ENCODE peak calls at places on chromosomes 13 and 19, in seven cellular contexts. H is uterus, X is ovary, Y is esophagus squamous epithelium, J is HCT116, E is spleen, A is H1. Z is an unnamed sample.

GRCh38 chr19:53865918-53866696 is 1.6 kb upstream of the MYADM start:
- DNase-seq in H (peak; percentile 63), X (peak; percentile 71), Y (no peak), J (peak; percentile 60), E (peak; percentile 92), A (no peak), Z (peak; percentile 81)

GRCh38 chr13:44230736-44231135 is 142.9 kb upstream of the SERP2 start:
- DNase-seq in H (no peak), X (no peak), Y (no peak), J (no peak), E (no peak), A (no peak), Z (no peak)

GRCh38 chr19:48858984-48859710 is 9.3 kb downstream of the PLEKHA4 start:
- DNase-seq in H (no peak), X (peak; percentile 41), Y (no peak), J (no peak), E (peak; percentile 93), A (no peak), Z (peak; percentile 60)

GRCh38 chr13:98300956-98301641 is 124.0 kb upstream of the RNF113B start:
- DNase-seq in H (no peak), X (no peak), Y (no peak), J (no peak), E (no peak), A (no peak), Z (no peak)

GRCh38 chr19:50509366-50509765 is 1.6 kb downstream of the JOSD2 start:
- DNase-seq in H (no peak), X (no peak), Y (no peak), J (no peak), E (peak; percentile 68), A (no peak), Z (no peak)

GRCh38 chr19:51253088-51253806 is 2.4 kb downstream of the SIGLECL1 start:
- DNase-seq in H (no peak), X (no peak), Y (no peak), J (no peak), E (no peak), A (no peak), Z (no peak)

GRCh38 chr13:94480672-94481145 is 1.2 kb upstream of the DCT start:
- DNase-seq in H (no peak), X (no peak), Y (no peak), J (no peak), E (no peak), A (no peak), Z (no peak)

GRCh38 chr13:113415032-113415431 is 38.3 kb downstream of the ADPRHL1 start:
- DNase-seq in H (no peak), X (no peak), Y (no peak), J (no peak), E (no peak), A (no peak), Z (no peak)

GRCh38 chr13:96684472-96684871 is 309.8 kb downstream of the OXGR1 start:
- DNase-seq in H (no peak), X (no peak), Y (no peak), J (no peak), E (no peak), A (no peak), Z (no peak)

DNA sequence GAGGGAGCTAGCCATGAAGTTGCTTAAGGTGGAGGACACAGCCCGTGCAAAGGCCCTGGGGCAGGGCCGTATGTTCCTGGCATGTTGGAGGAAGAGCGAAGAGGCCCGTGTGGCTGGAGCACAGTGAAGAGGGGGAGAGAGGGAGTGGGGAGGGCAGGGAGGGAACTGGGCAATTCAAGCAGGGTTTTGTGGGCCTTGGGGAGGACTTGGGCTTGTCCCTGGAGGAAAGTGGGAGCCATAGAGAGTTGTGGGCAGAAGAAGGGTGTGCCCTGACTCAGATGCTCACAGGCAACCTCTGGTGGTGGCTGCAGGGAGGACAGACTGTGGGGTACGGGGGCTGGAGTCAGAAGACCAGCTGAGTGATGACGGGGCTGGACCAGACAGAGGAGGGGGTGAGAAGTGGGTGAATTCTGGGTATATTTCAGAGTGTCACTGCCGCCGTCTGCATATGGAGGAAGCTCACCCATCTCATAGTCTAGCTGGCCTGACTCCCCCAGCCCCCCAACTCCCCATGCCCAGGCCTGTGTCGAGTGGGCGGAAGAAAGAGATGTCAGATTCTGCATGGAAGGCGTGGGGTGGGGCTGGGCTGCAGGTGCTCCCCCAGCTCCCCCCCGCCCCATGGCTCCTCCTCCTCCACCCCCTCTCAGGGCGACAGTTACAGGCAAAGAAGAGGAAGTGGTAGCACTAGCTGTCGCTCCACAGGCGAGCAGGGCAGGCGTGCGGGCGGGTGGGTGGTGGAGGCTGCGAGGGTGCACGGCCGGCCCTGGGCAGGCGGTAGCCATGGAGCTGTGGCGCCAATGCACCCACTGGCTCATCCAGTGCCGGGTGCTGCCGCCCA is at the start of gene VAV1:
- DNase-seq in H (no peak), X (no peak), Y (peak; percentile 55), J (no peak), E (peak; percentile 97), A (no peak), Z (peak; percentile 84)
- TF ChIP-seq POLR2A in H (no peak), X (no peak), Y (peak; percentile 51), J (no peak), E (no peak), A (no peak), Z (peak; percentile 59)

GRCh38 chr13:81106348-81106747 is 765.4 kb upstream of the SPRY2 start:
- DNase-seq in H (no peak), X (no peak), Y (no peak), J (no peak), E (no peak), A (no peak), Z (peak; percentile 8)

GRCh38 chr13:81104316-81104715 is 763.4 kb upstream of the SPRY2 start:
- DNase-seq in H (no peak), X (no peak), Y (no peak), J (no peak), E (no peak), A (no peak), Z (no peak)
- H3K4me3 ChIP-seq in H (no peak overlapping the region), X (no peak overlapping the region), Y (no peak overlapping the region), J (no peak overlapping the region), E (no peak overlapping the region), A (no peak overlapping the region), Z (no peak overlapping the region)

GRCh38 chr13:21012841-21013681 is 48.3 kb downstream of the LATS2 start:
- DNase-seq in H (no peak), X (no peak), Y (no peak), J (no peak), E (no peak), A (no peak), Z (no peak)

GRCh38 chr13:21012211-21012610 is 49.2 kb downstream of the LATS2 start:
- DNase-seq in H (no peak), X (no peak), Y (no peak), J (no peak), E (no peak), A (no peak), Z (no peak)

GRCh38 chr13:21014666-21015170 is 46.7 kb downstream of the LATS2 start:
- DNase-seq in H (no peak), X (peak; percentile 57), Y (no peak), J (no peak), E (no peak), A (no peak), Z (no peak)

GRCh38 chr13:21014139-21014665 is 47.2 kb downstream of the LATS2 start:
- DNase-seq in H (no peak), X (no peak), Y (no peak), J (no peak), E (no peak), A (no peak), Z (no peak)

GRCh38 chr13:21013682-21014038 is 47.7 kb downstream of the LATS2 start:
- DNase-seq in H (no peak), X (no peak), Y (no peak), J (no peak), E (no peak), A (no peak), Z (no peak)
- H3K4me1 ChIP-seq in H (peaks cover 16% of the 10 kb centered on the region), X (peaks cover 31% of the 10 kb centered on the region), Y (peaks cover 87% of the 10 kb centered on the region), J (peaks cover 29% of the 10 kb centered on the region), E (peaks cover 15% of the 10 kb centered on the region), A (no peaks in the 10 kb centered on the region), Z (peaks cover 12% of the 10 kb centered on the region)

DNA sequence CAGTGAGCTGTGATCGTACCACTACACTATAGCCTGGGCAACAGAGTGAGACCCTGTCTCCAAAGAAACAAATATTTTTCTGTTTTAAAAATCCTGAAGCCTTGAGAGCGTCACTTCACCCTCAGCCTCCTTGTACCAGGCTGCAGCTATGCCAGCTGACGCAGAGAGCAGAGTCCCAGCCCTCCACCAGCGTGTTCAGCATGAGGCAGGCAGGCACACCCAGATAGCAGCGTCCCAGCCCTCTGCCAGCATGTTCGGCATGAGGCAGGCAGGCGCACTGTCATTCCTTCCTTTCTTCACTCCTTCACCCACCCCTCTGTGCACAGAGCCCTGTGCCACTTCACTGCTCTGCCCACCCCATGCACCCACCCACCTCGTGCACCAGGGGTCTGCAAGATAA is 43.3 kb upstream of the USE1 start:
- DNase-seq in H (no peak), X (no peak), Y (no peak), J (no peak), E (no peak), A (no peak), Z (no peak)
- TF ChIP-seq POLR2A in H (no peak), X (no peak), Y (no peak), J (no peak), E (no peak), A (no peak), Z (no peak)

DNA sequence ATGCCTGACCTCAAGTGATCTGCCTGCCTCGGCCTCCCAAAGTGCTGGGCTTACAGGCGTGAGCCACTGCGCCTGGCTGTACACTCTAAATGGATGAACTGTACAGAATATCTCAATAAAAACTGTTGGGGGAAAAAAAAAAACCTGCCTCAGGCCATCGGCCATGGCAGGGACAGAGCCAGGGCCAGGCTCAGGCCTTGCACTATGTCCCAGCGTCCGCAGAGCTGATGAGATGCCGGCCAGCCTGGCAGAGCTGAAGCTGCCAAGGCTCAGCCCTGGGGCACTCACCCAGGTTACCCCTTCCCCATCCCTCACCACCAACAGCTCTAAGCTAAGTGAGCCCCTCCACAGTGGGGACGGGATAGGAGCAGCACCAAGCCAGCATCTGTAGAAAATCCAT is 6.1 kb downstream of the PPP6R1 start:
- DNase-seq in H (no peak), X (no peak), Y (no peak), J (no peak), E (peak; percentile 68), A (no peak), Z (no peak)
- H3K4me3 ChIP-seq in H (no peak overlapping the region), X (no peak overlapping the region), Y (no peak overlapping the region), J (no peak overlapping the region), E (no peak overlapping the region), A (no peak overlapping the region), Z (no peak overlapping the region)

DNA sequence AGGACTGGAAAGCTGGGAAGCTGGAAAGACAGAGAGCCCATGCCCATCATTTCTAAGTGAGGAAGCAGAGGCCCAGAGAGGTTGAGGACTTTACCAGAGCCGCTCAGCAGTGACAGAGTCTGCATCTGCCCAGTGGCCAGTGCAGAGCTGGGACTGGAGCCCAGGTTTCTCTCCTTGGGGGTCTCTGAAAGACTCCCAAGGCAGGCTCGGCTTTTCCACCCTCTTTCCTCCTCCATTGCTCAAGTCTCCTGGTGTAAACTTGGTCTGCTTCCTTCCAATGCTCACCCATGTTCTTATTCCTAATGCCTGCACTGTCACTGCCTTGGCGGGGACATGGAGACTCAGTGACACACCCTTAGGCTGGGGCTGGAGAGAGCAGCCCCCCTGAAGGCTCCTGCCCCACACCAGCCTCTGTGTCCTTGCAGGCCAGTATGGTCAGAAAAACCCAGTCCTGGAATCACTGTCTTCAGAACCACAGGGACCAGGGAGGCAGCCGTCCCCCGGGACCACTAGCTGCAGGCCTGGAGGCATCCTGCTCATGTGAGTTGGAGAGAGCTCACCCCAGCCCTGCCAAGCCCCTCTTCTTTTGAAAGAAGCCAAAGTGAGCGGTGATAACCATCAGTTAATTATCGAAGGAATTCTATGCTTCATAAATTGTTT is 211.1 kb upstream of the ZNF536 start:
- DNase-seq in H (no peak), X (no peak), Y (no peak), J (no peak), E (no peak), A (no peak), Z (no peak)
- H3K4me1 ChIP-seq in H (no peaks in the 10 kb centered on the region), X (peaks cover 2% of the 10 kb centered on the region), Y (no peaks in the 10 kb centered on the region), J (no peaks in the 10 kb centered on the region), E (no peaks in the 10 kb centered on the region), A (no peaks in the 10 kb centered on the region), Z (no peaks in the 10 kb centered on the region)